ENCODE peak calls at places on chromosomes 2 and 18, in four cellular contexts. X, O, E and H are unnamed samples.

GRCh38 chr2:25301453-25302352 is 40.0 kb downstream of the DNMT3A start:
- DNase-seq in E (no peak), X (peak; percentile 65), O (no peak), H (no peak)

GRCh38 chr2:46422717-46423394 is 56.5 kb upstream of the TMEM247 start:
- DNase-seq in O (no peak), E (no peak), X (no peak), H (no peak)

GRCh38 chr2:96315400-96316071 is 9.6 kb upstream of the ITPRIPL1 start:
- DNase-seq in E (no peak), X (no peak), O (no peak), H (no peak)

GRCh38 chr18:63365909-63366269 is 1.1 kb downstream of the KDSR start:
- DNase-seq in O (no peak), E (no peak), X (no peak), H (peak; percentile 46)

GRCh38 chr2:27006602-27007415 is 26.0 kb upstream of the TMEM214 start:
- DNase-seq in E (no peak), O (no peak), X (no peak), H (no peak)

GRCh38 chr2:127423476-127423840 is 5.2 kb downstream of the PROC start:
- DNase-seq in X (no peak), E (no peak), O (no peak), H (peak; percentile 67)

GRCh38 chr18:25284278-25284677 is 67.7 kb downstream of the ZNF521 start:
- DNase-seq in X (no peak), E (no peak), O (no peak), H (no peak)

GRCh38 chr2:236166157-236166780 is 1.9 kb downstream of the GBX2 start:
- DNase-seq in O (no peak), E (no peak), X (no peak), H (no peak)

GRCh38 chr2:51247252-51247651 is 215.3 kb upstream of the NRXN1 start:
- DNase-seq in X (no peak), E (no peak), O (no peak), H (no peak)